ENCODE peak calls at places on chromosomes 1 and 21, in eight cellular contexts. One of them, this sample, is unnamed.

GRCh38 chr1:221994274-221994698 is 252.4 kb upstream of the DUSP10 start:
- DNase-seq in mucosa of descending colon: no peak
- DNase-seq in iPS-NIHi11: no peak
- DNase-seq in SK-N-MC: no peak
- DNase-seq in NCI-H345: no peak
- DNase-seq in EL: peak
- DNase-seq in H7: no peak
- DNase-seq in CD4-positive, alpha-beta memory T cell: no peak
- DNase-seq in this sample: peak

GRCh38 chr1:153677718-153678518 is 570 bp upstream of the NPR1 start:
- DNase-seq in mucosa of descending colon: peak
- DNase-seq in CD4-positive, alpha-beta memory T cell: peak
- DNase-seq in SK-N-MC: no peak
- DNase-seq in H7: peak
- DNase-seq in EL: peak
- DNase-seq in NCI-H345: peak
- DNase-seq in iPS-NIHi11: peak
- DNase-seq in this sample: peak

GRCh38 chr1:67355745-67356424 is 48.2 kb downstream of the IL12RB2 start:
- DNase-seq in SK-N-MC: no peak
- DNase-seq in EL: peak
- DNase-seq in mucosa of descending colon: no peak
- DNase-seq in iPS-NIHi11: no peak
- DNase-seq in NCI-H345: no peak
- DNase-seq in H7: no peak
- DNase-seq in CD4-positive, alpha-beta memory T cell: no peak
- DNase-seq in this sample: peak

GRCh38 chr21:30800605-30801004 is 12.5 kb downstream of the KRTAP8-1 start:
- DNase-seq in iPS-NIHi11: no peak
- DNase-seq in mucosa of descending colon: no peak
- DNase-seq in CD4-positive, alpha-beta memory T cell: no peak
- DNase-seq in H7: no peak
- DNase-seq in NCI-H345: no peak
- DNase-seq in EL: no peak
- DNase-seq in SK-N-MC: no peak
- DNase-seq in this sample: no peak

GRCh38 chr1:77143529-77144121 is 75.6 kb downstream of the PIGK start:
- DNase-seq in CD4-positive, alpha-beta memory T cell: peak
- DNase-seq in H7: no peak
- DNase-seq in SK-N-MC: no peak
- DNase-seq in mucosa of descending colon: no peak
- DNase-seq in iPS-NIHi11: no peak
- DNase-seq in NCI-H345: peak
- DNase-seq in EL: no peak
- DNase-seq in this sample: peak

GRCh38 chr21:15138475-15138874 is 73.7 kb upstream of the NRIP1 start:
- DNase-seq in EL: no peak
- DNase-seq in CD4-positive, alpha-beta memory T cell: no peak
- DNase-seq in iPS-NIHi11: no peak
- DNase-seq in SK-N-MC: no peak
- DNase-seq in H7: no peak
- DNase-seq in mucosa of descending colon: peak
- DNase-seq in NCI-H345: no peak
- DNase-seq in this sample: no peak

GRCh38 chr1:39434797-39435395 is 56.5 kb upstream of the BMP8A start:
- DNase-seq in H7: no peak
- DNase-seq in CD4-positive, alpha-beta memory T cell: no peak
- DNase-seq in SK-N-MC: no peak
- DNase-seq in NCI-H345: no peak
- DNase-seq in EL: no peak
- DNase-seq in iPS-NIHi11: no peak
- DNase-seq in mucosa of descending colon: no peak
- DNase-seq in this sample: peak

GRCh38 chr1:248821101-248821500 is 4.6 kb downstream of the SH3BP5L start:
- DNase-seq in EL: peak
- DNase-seq in NCI-H345: no peak
- DNase-seq in SK-N-MC: no peak
- DNase-seq in mucosa of descending colon: no peak
- DNase-seq in CD4-positive, alpha-beta memory T cell: no peak
- DNase-seq in H7: no peak
- DNase-seq in iPS-NIHi11: no peak
- DNase-seq in this sample: peak

GRCh38 chr1:175893192-175893591 is 149.8 kb upstream of the TNR start:
- DNase-seq in EL: no peak
- DNase-seq in SK-N-MC: no peak
- DNase-seq in CD4-positive, alpha-beta memory T cell: no peak
- DNase-seq in H7: no peak
- DNase-seq in mucosa of descending colon: no peak
- DNase-seq in iPS-NIHi11: no peak
- DNase-seq in NCI-H345: no peak
- DNase-seq in this sample: no peak

GRCh38 chr1:228935855-228936727 is 200.8 kb downstream of the RHOU start:
- DNase-seq in EL: no peak
- DNase-seq in NCI-H345: no peak
- DNase-seq in H7: no peak
- DNase-seq in CD4-positive, alpha-beta memory T cell: peak
- DNase-seq in SK-N-MC: no peak
- DNase-seq in iPS-NIHi11: no peak
- DNase-seq in mucosa of descending colon: peak
- DNase-seq in this sample: no peak

GRCh38 chr1:11984559-11984958 is 4.3 kb downstream of the MFN2 start:
- DNase-seq in CD4-positive, alpha-beta memory T cell: no peak
- DNase-seq in EL: no peak
- DNase-seq in iPS-NIHi11: no peak
- DNase-seq in NCI-H345: no peak
- DNase-seq in SK-N-MC: no peak
- DNase-seq in H7: no peak
- DNase-seq in mucosa of descending colon: no peak
- DNase-seq in this sample: no peak